ENCODE peak calls at places on chromosomes 1 and 21, in seven cellular contexts. P is IMR-90, C is neuronal stem cell, Q is H9, E is H1, Z is mesenchymal stem cell, U is trophoblast cell. O is an unnamed sample.

GRCh38 chr1:97500696-97501297 is 420.0 kb downstream of the DPYD start:
- DNase-seq in Q (no peak), U (no peak), E (no peak), Z (no peak), P (no peak), C (peak; percentile 73), O (peak; percentile 32)

GRCh38 chr21:28516011-28516410 is 476.7 kb downstream of the LTN1 start:
- DNase-seq in P (no peak), E (no peak), C (no peak), Q (no peak), U (no peak), Z (no peak), O (no peak)

GRCh38 chr1:80217377-80217986 is 1211.0 kb upstream of the ADGRL4 start:
- DNase-seq in P (peak; percentile 71), C (peak; percentile 5), Z (peak; percentile 74), E (no peak), Q (no peak), U (peak; percentile 9), O (peak; percentile 39)

GRCh38 chr1:8985915-8986813 is 40.1 kb downstream of the SLC2A7 start:
- DNase-seq in P (peak; percentile 95), U (peak; percentile 82), C (no peak), Q (no peak), E (no peak), Z (peak; percentile 91), O (no peak)

GRCh38 chr1:147665521-147665920 is 4.8 kb downstream of the ACP6 start:
- DNase-seq in P (no peak), C (no peak), U (no peak), E (no peak), Z (peak; percentile 14), Q (no peak), O (peak; percentile 35)

GRCh38 chr1:208497866-208498541 is 253.8 kb upstream of the PLXNA2 start:
- DNase-seq in Q (no peak), E (no peak), U (no peak), P (no peak), C (no peak), Z (peak; percentile 30), O (no peak)

GRCh38 chr1:76868154-76868882 is 1.0 kb downstream of the ST6GALNAC5 start:
- DNase-seq in E (peak; percentile 79), Z (peak; percentile 14), C (peak; percentile 58), Q (peak; percentile 64), P (peak; percentile 29), U (peak; percentile 21), O (peak; percentile 80)

GRCh38 chr1:97834903-97835302 is 85.9 kb downstream of the DPYD start:
- DNase-seq in C (no peak), E (no peak), P (peak; percentile 4), U (no peak), Z (no peak), Q (no peak), O (no peak)

GRCh38 chr1:101302831-101303511 is 66.2 kb downstream of the S1PR1 start:
- DNase-seq in Z (peak; percentile 36), E (no peak), P (peak; percentile 54), U (no peak), Q (no peak), C (no peak), O (no peak)

GRCh38 chr1:198681831-198682756 is 43.3 kb downstream of the PTPRC start:
- DNase-seq in P (peak; percentile 93), Z (peak; percentile 97), E (no peak), Q (no peak), U (peak; percentile 46), C (peak; percentile 33), O (peak; percentile 80)

GRCh38 chr1:173669491-173669941 is at the start of gene ANKRD45:
- DNase-seq in C (peak; percentile 76), Z (peak; percentile 35), Q (peak; percentile 88), U (no peak), E (peak; percentile 92), P (peak; percentile 4), O (peak; percentile 93)

GRCh38 chr1:21216835-21217811 is 40.4 kb upstream of the EIF4G3 start:
- DNase-seq in E (peak; percentile 88), C (no peak), P (peak; percentile 39), Z (peak; percentile 46), U (peak; percentile 66), Q (peak; percentile 71), O (peak; percentile 75)

GRCh38 chr21:29271927-29272333 is 26.8 kb upstream of the BACH1 start:
- DNase-seq in P (no peak), Z (no peak), C (no peak), U (no peak), Q (no peak), E (no peak), O (no peak)

GRCh38 chr1:65422241-65423203 is 2.1 kb downstream of the LEPR start:
- DNase-seq in E (no peak), Z (peak; percentile 84), U (peak; percentile 55), P (peak; percentile 44), Q (no peak), C (no peak), O (no peak)

GRCh38 chr1:164440222-164440621 is 118.8 kb upstream of the PBX1 start:
- DNase-seq in U (no peak), E (no peak), P (no peak), Q (peak; percentile 49), C (no peak), Z (peak; percentile 18), O (peak; percentile 72)

GRCh38 chr1:219092206-219092605 is 81.5 kb upstream of the LYPLAL1 start:
- DNase-seq in Q (no peak), E (no peak), C (no peak), Z (no peak), U (no peak), P (peak; percentile 65), O (no peak)

DNA sequence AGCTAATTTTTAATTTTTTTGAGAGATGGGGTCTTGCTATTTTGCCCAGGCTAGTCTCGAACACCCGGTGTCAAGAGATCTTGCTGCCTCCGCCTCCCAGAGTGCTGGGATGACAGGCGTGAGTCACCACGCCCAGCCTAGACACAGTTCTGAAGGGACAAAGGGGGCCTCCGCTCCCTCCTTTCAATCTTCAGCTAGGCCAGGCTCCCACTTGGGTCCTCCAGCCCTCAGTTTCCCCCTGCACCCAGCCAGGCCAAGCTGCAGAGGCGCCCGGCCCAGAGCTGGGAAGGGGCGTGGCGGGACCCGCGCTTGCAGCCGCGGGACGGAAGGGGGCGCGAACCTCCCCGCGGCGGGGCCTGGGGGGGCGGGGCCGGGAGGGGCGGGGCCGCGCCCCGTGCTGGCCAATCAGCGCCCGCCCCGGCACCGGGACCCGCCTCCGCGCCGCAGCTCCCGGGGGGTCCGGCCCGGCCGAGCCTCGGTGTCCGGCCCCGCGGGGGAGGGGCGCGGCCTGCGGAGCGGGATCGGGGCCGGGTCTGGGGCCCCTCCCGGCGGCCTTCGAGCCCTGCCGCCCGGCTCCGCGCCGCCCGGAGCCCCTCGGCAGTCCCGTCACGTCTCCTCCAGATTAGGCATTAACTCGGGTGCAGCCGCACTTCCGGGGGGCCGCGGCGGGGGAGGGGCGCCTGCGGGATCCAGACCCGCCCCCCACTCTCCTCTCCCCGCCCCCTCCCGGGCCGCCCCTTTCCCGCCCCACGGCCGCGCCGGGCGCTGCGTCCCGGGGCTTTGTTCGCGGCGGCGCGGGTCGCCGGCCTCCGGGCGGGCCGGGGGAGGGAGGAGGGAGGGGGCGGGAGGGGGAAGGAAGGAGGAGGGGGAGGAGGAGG is 559 bp upstream of the AGRN start:
- DNase-seq in Q (peak; percentile 79), Z (peak; percentile 81), P (peak; percentile 75), C (peak; percentile 86), U (peak; percentile 67), E (peak; percentile 84), O (peak; percentile 86)
- H2BK5ac ChIP-seq in Q (no peak overlapping the region), Z (peak overlapping the region; percentile 54), P (peak overlapping the region; percentile 92), C (no peak overlapping the region), U (no peak overlapping the region), E (no peak overlapping the region), O (no peak overlapping the region)

DNA sequence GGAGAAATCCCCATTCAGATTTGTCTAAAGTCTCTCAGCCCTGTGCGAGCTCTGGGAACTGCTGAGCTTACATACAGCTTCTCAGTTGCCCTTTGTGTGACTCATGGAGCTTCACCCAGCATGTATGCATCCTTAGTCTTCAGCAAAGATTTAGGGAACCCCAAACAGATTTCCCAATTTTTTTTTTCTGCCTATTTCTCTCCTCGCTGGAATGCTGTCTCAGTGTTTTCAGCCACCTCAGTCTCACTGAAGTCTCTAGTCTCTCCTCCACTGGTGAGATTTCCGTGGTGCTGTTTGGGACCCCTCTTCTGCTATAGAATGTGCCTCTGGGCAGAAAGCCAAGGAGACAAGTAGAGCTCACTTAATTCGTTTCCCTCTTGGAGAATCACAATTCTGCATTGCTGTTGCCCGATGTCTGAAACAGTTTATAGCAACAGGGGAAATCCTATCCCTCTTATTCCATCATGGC is 28.1 kb upstream of the TXLNA start:
- DNase-seq in U (no peak), E (no peak), Z (peak; percentile 80), C (no peak), P (peak; percentile 90), Q (no peak), O (no peak)
- H2BK5ac ChIP-seq in U (no peak overlapping the region), E (no peak overlapping the region), Z (no peak overlapping the region), C (no peak overlapping the region), P (peak overlapping the region; percentile 10), Q (no peak overlapping the region), O (no peak overlapping the region)

GRCh38 chr1:10517677-10517982 is 42.9 kb downstream of the PEX14 start:
- DNase-seq in Z (no peak), E (no peak), P (no peak), U (no peak), Q (no peak), C (no peak), O (no peak)

GRCh38 chr1:10520952-10521351 is 46.2 kb downstream of the PEX14 start:
- DNase-seq in P (no peak), E (no peak), U (no peak), C (no peak), Z (no peak), Q (no peak), O (no peak)

GRCh38 chr1:10520497-10520896 is 45.7 kb downstream of the PEX14 start:
- DNase-seq in P (no peak), Z (no peak), C (no peak), U (no peak), E (no peak), Q (no peak), O (no peak)

GRCh38 chr1:10516925-10517676 is 42.4 kb downstream of the PEX14 start:
- DNase-seq in E (no peak), U (no peak), Q (no peak), P (no peak), Z (no peak), C (no peak), O (no peak)

GRCh38 chr1:10519016-10519417 is 44.3 kb downstream of the PEX14 start:
- DNase-seq in C (no peak), Z (no peak), P (no peak), E (no peak), Q (no peak), U (no peak), O (no peak)
- H2BK5ac ChIP-seq in C (no peak overlapping the region), Z (no peak overlapping the region), P (no peak overlapping the region), E (no peak overlapping the region), Q (no peak overlapping the region), U (no peak overlapping the region), O (no peak overlapping the region)

GRCh38 chr1:41681331-41682136 is 197.1 kb upstream of the EDN2 start:
- DNase-seq in Z (peak; percentile 71), Q (no peak), P (peak; percentile 52), U (no peak), C (no peak), E (no peak), O (no peak)

GRCh38 chr1:41679994-41680393 is 195.5 kb upstream of the EDN2 start:
- DNase-seq in C (no peak), Z (no peak), E (no peak), Q (no peak), P (no peak), U (no peak), O (no peak)

GRCh38 chr1:41677586-41677985 is 193.1 kb upstream of the EDN2 start:
- DNase-seq in C (no peak), U (no peak), Z (no peak), E (no peak), P (peak; percentile 17), Q (no peak), O (no peak)

GRCh38 chr1:41679531-41679930 is 195.0 kb upstream of the EDN2 start:
- DNase-seq in Z (no peak), Q (no peak), P (no peak), C (no peak), E (no peak), U (no peak), O (no peak)

GRCh38 chr1:41678141-41678878 is 193.8 kb upstream of the EDN2 start:
- DNase-seq in Q (no peak), C (no peak), E (no peak), U (no peak), Z (no peak), P (peak; percentile 86), O (peak; percentile 29)
- H2BK5ac ChIP-seq in Q (no peak overlapping the region), C (no peak overlapping the region), E (no peak overlapping the region), U (no peak overlapping the region), Z (no peak overlapping the region), P (peak overlapping the region; percentile 79), O (no peak overlapping the region)

O was measured in mesendoderm.